ENCODE peak calls at places on chromosomes 12 and 14, in seven cellular contexts. Y is left lobe of liver, G is NCI-H446, N is HCEC 1CT, R is ureter, P is anterior cingulate cortex, D is HEK293T. L is an unnamed sample.

GRCh38 chr12:95538656-95539055 is 12.6 kb downstream of the USP44 start:
- DNase-seq in P (no peak), G (no peak), Y (no peak), R (no peak), N (no peak), D (no peak), L (no peak)

GRCh38 chr14:20219033-20219432 is 4.5 kb upstream of the OR11H6 start:
- DNase-seq in P (no peak), D (no peak), R (no peak), G (no peak), Y (no peak), N (no peak), L (no peak)

GRCh38 chr14:21093769-21094681 is 4.4 kb downstream of the ZNF219 start:
- DNase-seq in R (no peak), D (no peak), Y (no peak), G (peak), P (no peak), N (no peak), L (peak)

GRCh38 chr12:98406378-98406777 is 109.0 kb upstream of the TMPO start:
- DNase-seq in Y (no peak), P (no peak), G (no peak), N (no peak), R (no peak), D (no peak), L (no peak)

GRCh38 chr14:50288146-50288545 is 23.9 kb downstream of the L2HGDH start:
- DNase-seq in P (no peak), N (no peak), G (no peak), D (no peak), Y (no peak), R (no peak), L (no peak)

GRCh38 chr12:119649202-119649808 is 18.6 kb upstream of the PRKAB1 start:
- DNase-seq in N (peak), D (peak), R (no peak), G (peak), P (no peak), Y (no peak), L (peak)

GRCh38 chr12:92136883-92137582 is 8.6 kb downstream of the BTG1 start:
- DNase-seq in N (peak), R (no peak), P (no peak), G (no peak), D (no peak), Y (no peak), L (no peak)

GRCh38 chr12:47744005-47744651 is 14.6 kb downstream of the RAPGEF3 start:
- DNase-seq in G (no peak), Y (peak), N (no peak), P (no peak), R (no peak), D (peak), L (peak)

GRCh38 chr14:34356267-34356660 is 105.8 kb downstream of the SPTSSA start:
- DNase-seq in P (no peak), Y (no peak), R (no peak), G (no peak), N (no peak), D (no peak), L (no peak)

L was measured in D341Med.